ENCODE peak calls at places on chromosomes 6 and 20, in seven cellular contexts. One of them, this sample, is unnamed.

GRCh38 chr20:63612276-63612931 is 14.5 kb downstream of the GMEB2 start:
- DNase-seq in HepG2: no peak
- DNase-seq in GM12878: no peak
- DNase-seq in SK-N-SH: no peak
- DNase-seq in HCT116: no peak
- DNase-seq in H1: no peak
- DNase-seq in K562: no peak
- DNase-seq in this sample: no peak

GRCh38 chr20:60403105-60403741 is 445.0 kb downstream of the CDH26 start:
- DNase-seq in H1: no peak
- DNase-seq in SK-N-SH: no peak
- DNase-seq in GM12878: no peak
- DNase-seq in HCT116: no peak
- DNase-seq in HepG2: no peak
- DNase-seq in K562: no peak
- DNase-seq in this sample: no peak

GRCh38 chr6:148827421-148827820 is 80.6 kb downstream of the UST start:
- DNase-seq in HCT116: no peak
- DNase-seq in H1: no peak
- DNase-seq in SK-N-SH: no peak
- DNase-seq in K562: no peak
- DNase-seq in GM12878: no peak
- DNase-seq in HepG2: no peak
- DNase-seq in this sample: no peak

GRCh38 chr6:159899994-159900745 is 9.4 kb downstream of the MAS1 start:
- DNase-seq in K562: no peak
- DNase-seq in H1: no peak
- DNase-seq in HCT116: no peak
- DNase-seq in SK-N-SH: no peak
- DNase-seq in HepG2: no peak
- DNase-seq in GM12878: no peak
- DNase-seq in this sample: no peak

GRCh38 chr6:79640146-79641111 is 9.3 kb downstream of the SH3BGRL2 start:
- DNase-seq in SK-N-SH: peak
- DNase-seq in HepG2: no peak
- DNase-seq in H1: no peak
- DNase-seq in HCT116: no peak
- DNase-seq in K562: no peak
- DNase-seq in GM12878: no peak
- DNase-seq in this sample: no peak

GRCh38 chr6:72999995-73000394 is 225.3 kb downstream of the KHDC1L start:
- DNase-seq in H1: no peak
- DNase-seq in HepG2: peak
- DNase-seq in SK-N-SH: no peak
- DNase-seq in HCT116: no peak
- DNase-seq in GM12878: no peak
- DNase-seq in K562: peak
- DNase-seq in this sample: no peak

GRCh38 chr6:47303861-47304260 is 5.8 kb downstream of the TNFRSF21 start:
- DNase-seq in K562: no peak
- DNase-seq in H1: no peak
- DNase-seq in GM12878: no peak
- DNase-seq in HCT116: no peak
- DNase-seq in HepG2: no peak
- DNase-seq in SK-N-SH: no peak
- DNase-seq in this sample: no peak

GRCh38 chr20:64119681-64120341 is 12.4 kb upstream of the NPBWR2 start:
- DNase-seq in HCT116: peak
- DNase-seq in K562: no peak
- DNase-seq in HepG2: no peak
- DNase-seq in H1: no peak
- DNase-seq in GM12878: no peak
- DNase-seq in SK-N-SH: peak
- DNase-seq in this sample: no peak

GRCh38 chr6:24547243-24547642 is 52.5 kb downstream of the ALDH5A1 start:
- DNase-seq in GM12878: no peak
- DNase-seq in H1: peak
- DNase-seq in HCT116: no peak
- DNase-seq in HepG2: peak
- DNase-seq in K562: peak
- DNase-seq in SK-N-SH: no peak
- DNase-seq in this sample: no peak

GRCh38 chr6:119342430-119342829 is 7.1 kb downstream of the MAN1A1 start:
- DNase-seq in HCT116: no peak
- DNase-seq in K562: no peak
- DNase-seq in HepG2: no peak
- DNase-seq in H1: no peak
- DNase-seq in SK-N-SH: no peak
- DNase-seq in GM12878: no peak
- DNase-seq in this sample: no peak

GRCh38 chr20:38875170-38875993 is 50.8 kb upstream of the FAM83D start:
- DNase-seq in SK-N-SH: peak
- DNase-seq in K562: peak
- DNase-seq in HepG2: no peak
- DNase-seq in HCT116: no peak
- DNase-seq in H1: no peak
- DNase-seq in GM12878: peak
- DNase-seq in this sample: no peak

GRCh38 chr20:63219866-63220521 is 4.1 kb upstream of the YTHDF1 start:
- DNase-seq in HCT116: no peak
- DNase-seq in SK-N-SH: no peak
- DNase-seq in HepG2: no peak
- DNase-seq in GM12878: no peak
- DNase-seq in H1: no peak
- DNase-seq in K562: no peak
- DNase-seq in this sample: no peak

GRCh38 chr6:1363729-1364572 is 25.4 kb upstream of the FOXF2 start:
- DNase-seq in HCT116: peak
- DNase-seq in SK-N-SH: no peak
- DNase-seq in K562: peak
- DNase-seq in GM12878: no peak
- DNase-seq in HepG2: no peak
- DNase-seq in H1: no peak
- DNase-seq in this sample: no peak

GRCh38 chr6:56713285-56713684 is 70.6 kb upstream of the DST start:
- DNase-seq in K562: no peak
- DNase-seq in SK-N-SH: no peak
- DNase-seq in H1: no peak
- DNase-seq in HepG2: peak
- DNase-seq in GM12878: no peak
- DNase-seq in HCT116: peak
- DNase-seq in this sample: no peak

GRCh38 chr6:22306741-22307466 is 10.1 kb upstream of the PRL start:
- DNase-seq in SK-N-SH: no peak
- DNase-seq in K562: no peak
- DNase-seq in GM12878: no peak
- DNase-seq in H1: no peak
- DNase-seq in HepG2: no peak
- DNase-seq in HCT116: no peak
- DNase-seq in this sample: no peak

GRCh38 chr20:62410742-62411478 is 3.8 kb upstream of the CABLES2 start:
- DNase-seq in K562: no peak
- DNase-seq in H1: no peak
- DNase-seq in HepG2: no peak
- DNase-seq in GM12878: no peak
- DNase-seq in HCT116: no peak
- DNase-seq in SK-N-SH: no peak
- DNase-seq in this sample: no peak

GRCh38 chr6:166112580-166112979 is 55.1 kb downstream of the TBXT start:
- DNase-seq in SK-N-SH: no peak
- DNase-seq in HepG2: peak
- DNase-seq in K562: no peak
- DNase-seq in HCT116: no peak
- DNase-seq in H1: no peak
- DNase-seq in GM12878: no peak
- DNase-seq in this sample: peak

GRCh38 chr20:62122659-62123449 is 579 bp downstream of the LSM14B start:
- DNase-seq in HCT116: no peak
- DNase-seq in K562: peak
- DNase-seq in GM12878: no peak
- DNase-seq in HepG2: no peak
- DNase-seq in SK-N-SH: peak
- DNase-seq in H1: no peak
- DNase-seq in this sample: peak

GRCh38 chr20:5065489-5066383 is 54.0 kb downstream of the PCNA start:
- DNase-seq in SK-N-SH: no peak
- DNase-seq in H1: no peak
- DNase-seq in K562: no peak
- DNase-seq in HCT116: peak
- DNase-seq in HepG2: peak
- DNase-seq in GM12878: no peak
- DNase-seq in this sample: peak

GRCh38 chr6:150409576-150410066 is 40.8 kb downstream of the IYD start:
- DNase-seq in K562: peak
- DNase-seq in HepG2: no peak
- DNase-seq in HCT116: no peak
- DNase-seq in GM12878: no peak
- DNase-seq in SK-N-SH: no peak
- DNase-seq in H1: no peak
- DNase-seq in this sample: no peak

GRCh38 chr20:32685541-32686529 is 12.1 kb upstream of the C20orf203 start:
- DNase-seq in H1: no peak
- DNase-seq in K562: peak
- DNase-seq in HepG2: peak
- DNase-seq in SK-N-SH: peak
- DNase-seq in HCT116: no peak
- DNase-seq in GM12878: no peak
- DNase-seq in this sample: no peak

GRCh38 chr6:161107779-161108380 is 116.3 kb downstream of the MAP3K4 start:
- DNase-seq in GM12878: no peak
- DNase-seq in HCT116: no peak
- DNase-seq in K562: no peak
- DNase-seq in HepG2: no peak
- DNase-seq in SK-N-SH: no peak
- DNase-seq in H1: no peak
- DNase-seq in this sample: no peak

GRCh38 chr6:2971420-2972218 is at the start of gene SERPINB6:
- DNase-seq in HCT116: no peak
- DNase-seq in SK-N-SH: peak
- DNase-seq in K562: peak
- DNase-seq in HepG2: peak
- DNase-seq in H1: no peak
- DNase-seq in GM12878: no peak
- DNase-seq in this sample: no peak

GRCh38 chr20:10673831-10674683 is at the start of gene JAG1:
- DNase-seq in HepG2: peak
- DNase-seq in K562: peak
- DNase-seq in GM12878: peak
- DNase-seq in H1: peak
- DNase-seq in HCT116: peak
- DNase-seq in SK-N-SH: peak
- DNase-seq in this sample: peak

GRCh38 chr6:113039013-113039412 is 691.9 kb downstream of the RFPL4B start:
- DNase-seq in H1: no peak
- DNase-seq in HepG2: no peak
- DNase-seq in SK-N-SH: no peak
- DNase-seq in GM12878: no peak
- DNase-seq in HCT116: no peak
- DNase-seq in K562: peak
- DNase-seq in this sample: no peak

GRCh38 chr6:52407467-52407866 is 12.7 kb upstream of the EFHC1 start:
- DNase-seq in SK-N-SH: peak
- DNase-seq in HepG2: peak
- DNase-seq in GM12878: no peak
- DNase-seq in K562: peak
- DNase-seq in HCT116: no peak
- DNase-seq in H1: no peak
- DNase-seq in this sample: peak
- TF ChIP-seq JUND in SK-N-SH: no peak
- TF ChIP-seq JUND in HepG2: no peak
- TF ChIP-seq JUND in GM12878: no peak
- TF ChIP-seq JUND in K562: no peak
- TF ChIP-seq JUND in HCT116: no peak
- TF ChIP-seq JUND in H1: no peak
- TF ChIP-seq JUND in this sample: no peak

GRCh38 chr6:42692151-42692911 is 30.1 kb downstream of the PRPH2 start:
- DNase-seq in SK-N-SH: no peak
- DNase-seq in HCT116: peak
- DNase-seq in K562: no peak
- DNase-seq in H1: no peak
- DNase-seq in GM12878: no peak
- DNase-seq in HepG2: no peak
- DNase-seq in this sample: no peak

GRCh38 chr6:42693725-42694323 is 28.6 kb downstream of the PRPH2 start:
- DNase-seq in SK-N-SH: no peak
- DNase-seq in GM12878: no peak
- DNase-seq in H1: no peak
- DNase-seq in HCT116: no peak
- DNase-seq in HepG2: no peak
- DNase-seq in K562: no peak
- DNase-seq in this sample: no peak

GRCh38 chr6:42689371-42689770 is 33.0 kb downstream of the PRPH2 start:
- DNase-seq in GM12878: no peak
- DNase-seq in HepG2: no peak
- DNase-seq in HCT116: no peak
- DNase-seq in H1: no peak
- DNase-seq in K562: no peak
- DNase-seq in SK-N-SH: no peak
- DNase-seq in this sample: no peak

GRCh38 chr6:42690872-42691271 is 31.5 kb downstream of the PRPH2 start:
- DNase-seq in K562: no peak
- DNase-seq in H1: no peak
- DNase-seq in HepG2: no peak
- DNase-seq in GM12878: no peak
- DNase-seq in SK-N-SH: no peak
- DNase-seq in HCT116: no peak
- DNase-seq in this sample: no peak

GRCh38 chr6:42690151-42690702 is 32.2 kb downstream of the PRPH2 start:
- DNase-seq in SK-N-SH: no peak
- DNase-seq in K562: no peak
- DNase-seq in HepG2: no peak
- DNase-seq in HCT116: no peak
- DNase-seq in H1: no peak
- DNase-seq in GM12878: no peak
- DNase-seq in this sample: no peak
- TF ChIP-seq JUND in SK-N-SH: no peak
- TF ChIP-seq JUND in K562: no peak
- TF ChIP-seq JUND in HepG2: no peak
- TF ChIP-seq JUND in HCT116: no peak
- TF ChIP-seq JUND in H1: no peak
- TF ChIP-seq JUND in GM12878: no peak
- TF ChIP-seq JUND in this sample: no peak

GRCh38 chr6:36694616-36695015 is 3.0 kb upstream of the RAB44 start:
- DNase-seq in HepG2: no peak
- DNase-seq in SK-N-SH: no peak
- DNase-seq in K562: no peak
- DNase-seq in GM12878: no peak
- DNase-seq in H1: no peak
- DNase-seq in HCT116: no peak
- DNase-seq in this sample: no peak
- TF ChIP-seq JUND in HepG2: no peak
- TF ChIP-seq JUND in SK-N-SH: no peak
- TF ChIP-seq JUND in K562: no peak
- TF ChIP-seq JUND in GM12878: no peak
- TF ChIP-seq JUND in H1: no peak
- TF ChIP-seq JUND in HCT116: no peak
- TF ChIP-seq JUND in this sample: no peak

DNA sequence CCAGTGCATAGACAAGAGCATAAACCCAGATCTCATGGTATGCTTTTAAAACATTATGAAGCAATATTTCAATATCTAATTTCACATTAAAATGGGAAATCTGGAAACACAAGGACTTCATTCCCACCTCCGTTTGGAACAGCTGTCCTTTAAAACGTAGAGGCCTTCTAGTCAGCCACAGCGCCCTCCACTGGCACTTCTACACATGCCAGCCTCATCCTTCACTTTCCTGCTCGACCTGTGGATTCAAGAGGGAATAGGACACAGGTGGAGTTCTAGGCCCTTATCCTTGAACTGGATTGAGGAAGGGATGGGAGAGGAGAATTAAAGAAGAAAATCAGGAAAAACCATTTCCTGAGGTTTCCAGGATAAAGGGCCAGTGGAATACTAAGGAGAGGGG is 85.6 kb downstream of the LYRM4 start:
- DNase-seq in HepG2: no peak
- DNase-seq in K562: peak
- DNase-seq in H1: peak
- DNase-seq in SK-N-SH: no peak
- DNase-seq in GM12878: no peak
- DNase-seq in HCT116: no peak
- DNase-seq in this sample: no peak
- TF ChIP-seq JUND in HepG2: no peak
- TF ChIP-seq JUND in K562: no peak
- TF ChIP-seq JUND in H1: no peak
- TF ChIP-seq JUND in SK-N-SH: no peak
- TF ChIP-seq JUND in GM12878: no peak
- TF ChIP-seq JUND in HCT116: no peak
- TF ChIP-seq JUND in this sample: no peak